ENCODE peak calls at places on chromosomes 11 and 22, in four cellular contexts. F is pancreas, J is OCI-LY7, Q is stomach. M is an unnamed sample.

GRCh38 chr11:116499396-116500001 is 273.3 kb downstream of the BUD13 start:
- DNase-seq in Q (peak; percentile 76), F (peak; percentile 62), J (peak; percentile 56), M (peak; percentile 41)

GRCh38 chr22:29266564-29267461 is 968 bp downstream of the RHBDD3 start:
- DNase-seq in J (peak; percentile 13), F (no peak), Q (no peak), M (peak; percentile 28)

GRCh38 chr11:117528061-117528780 is 200.6 kb downstream of the CEP164 start:
- DNase-seq in Q (no peak), J (no peak), F (no peak), M (no peak)

GRCh38 chr11:12787847-12788246 is 113.6 kb downstream of the TEAD1 start:
- DNase-seq in Q (no peak), J (no peak), F (no peak), M (peak; percentile 73)

GRCh38 chr11:57318178-57318577 is 6.6 kb downstream of the TNKS1BP1 start:
- DNase-seq in F (peak; percentile 21), J (no peak), Q (peak; percentile 48), M (peak; percentile 70)

GRCh38 chr11:28123151-28123571 is 15.0 kb downstream of the METTL15 start:
- DNase-seq in Q (no peak), J (no peak), F (no peak), M (peak; percentile 41)

GRCh38 chr11:126352934-126353801 is 2.3 kb upstream of the ST3GAL4 start:
- DNase-seq in Q (no peak), F (no peak), J (peak; percentile 63), M (peak; percentile 57)

GRCh38 chr11:60952742-60953170 is 780 bp upstream of the SLC15A3 start:
- DNase-seq in F (no peak), Q (no peak), J (no peak), M (no peak)

GRCh38 chr11:16783321-16783801 is 44.9 kb downstream of the C11orf58 start:
- DNase-seq in Q (no peak), F (no peak), J (no peak), M (no peak)

GRCh38 chr11:12642040-12642439 is 32.2 kb upstream of the TEAD1 start:
- DNase-seq in J (no peak), F (no peak), Q (no peak), M (peak; percentile 50)

GRCh38 chr11:14234446-14234845 is 124.5 kb downstream of the RRAS2 start:
- DNase-seq in Q (no peak), F (no peak), J (no peak), M (no peak)

GRCh38 chr11:22432331-22433065 is 94.3 kb downstream of the SLC17A6 start:
- DNase-seq in J (no peak), Q (no peak), F (peak; percentile 41), M (peak; percentile 88)

GRCh38 chr22:40451230-40451629 is 80.8 kb downstream of the SGSM3 start:
- DNase-seq in Q (no peak), F (no peak), J (no peak), M (no peak)

GRCh38 chr11:100684101-100685065 is 2.7 kb upstream of the ARHGAP42 start:
- DNase-seq in Q (no peak), J (no peak), F (no peak), M (no peak)

GRCh38 chr11:30107899-30108298 is 91.1 kb upstream of the KCNA4 start:
- DNase-seq in F (no peak), Q (no peak), J (no peak), M (peak; percentile 92)

GRCh38 chr11:126104420-126104819 is 41.8 kb upstream of the CDON start:
- DNase-seq in F (no peak), J (no peak), Q (no peak), M (no peak)

GRCh38 chr11:100631316-100631715 is 55.8 kb upstream of the ARHGAP42 start:
- DNase-seq in Q (no peak), J (no peak), F (no peak), M (no peak)

GRCh38 chr22:20987375-20987774 is 5.3 kb downstream of the LZTR1 start:
- DNase-seq in J (no peak), Q (no peak), F (no peak), M (no peak)

GRCh38 chr11:134939905-134940304 is 527.9 kb upstream of the B3GAT1 start:
- DNase-seq in F (no peak), Q (no peak), J (no peak), M (no peak)

GRCh38 chr11:47269829-47270305 is at the start of gene MADD:
- DNase-seq in J (peak; percentile 96), Q (peak; percentile 89), F (peak; percentile 88), M (peak; percentile 83)

GRCh38 chr11:44205836-44206235 is 104.1 kb downstream of the ALX4 start:
- DNase-seq in F (no peak), Q (no peak), J (no peak), M (no peak)

GRCh38 chr11:44248109-44248508 is 61.8 kb downstream of the ALX4 start:
- DNase-seq in F (no peak), J (no peak), Q (no peak), M (peak; percentile 20)

GRCh38 chr11:89177691-89178231 is at the start of gene TYR:
- DNase-seq in J (no peak), Q (no peak), F (no peak), M (no peak)

GRCh38 chr11:34331736-34332135 is 26.1 kb downstream of the ABTB2 start:
- DNase-seq in F (no peak), J (no peak), Q (no peak), M (no peak)

GRCh38 chr22:34416321-34416900 is 496.1 kb upstream of the LARGE1 start:
- DNase-seq in Q (no peak), J (no peak), F (no peak), M (no peak)

GRCh38 chr11:110918351-110918750 is 206.1 kb upstream of the ARHGAP20 start:
- DNase-seq in F (no peak), Q (no peak), J (no peak), M (no peak)

GRCh38 chr11:692824-693414 is 2.1 kb downstream of the DEAF1 start:
- DNase-seq in Q (no peak), F (peak; percentile 68), J (no peak), M (no peak)

GRCh38 chr11:783581-784015 is 6.3 kb downstream of the CEND1 start:
- DNase-seq in J (no peak), F (peak; percentile 89), Q (peak; percentile 89), M (peak; percentile 83)

GRCh38 chr11:44561275-44561781 is 4.1 kb upstream of the CD82 start:
- DNase-seq in F (no peak), Q (no peak), J (no peak), M (no peak)

GRCh38 chr11:10654211-10655150 is 39.1 kb downstream of the IRAG1 start:
- DNase-seq in F (no peak), Q (no peak), J (peak; percentile 63), M (peak; percentile 89)

GRCh38 chr11:83648610-83649467 is 362.7 kb upstream of the CCDC90B start:
- DNase-seq in J (no peak), F (no peak), Q (no peak), M (no peak)

GRCh38 chr11:8922691-8923090 is 10.1 kb downstream of the C11orf16 start:
- DNase-seq in F (no peak), J (no peak), Q (no peak), M (no peak)

GRCh38 chr11:22920939-22921565 is 60.8 kb upstream of the CCDC179 start:
- DNase-seq in Q (no peak), F (no peak), J (peak; percentile 42), M (peak; percentile 70)

GRCh38 chr22:21651521-21652009 is 9.5 kb downstream of the SDF2L1 start:
- DNase-seq in J (no peak), Q (no peak), F (no peak), M (no peak)

GRCh38 chr11:119093951-119094815 is 7.5 kb downstream of the DPAGT1 start:
- DNase-seq in F (peak; percentile 66), J (peak; percentile 58), Q (peak; percentile 37), M (peak; percentile 45)

GRCh38 chr11:11667056-11667455 is 45.3 kb upstream of the GALNT18 start:
- DNase-seq in F (no peak), Q (no peak), J (no peak), M (no peak)

GRCh38 chr11:12876340-12876739 is 132.8 kb upstream of the RASSF10 start:
- DNase-seq in F (no peak), Q (no peak), J (no peak), M (no peak)

GRCh38 chr22:46797355-46797754 is 34.9 kb downstream of the TBC1D22A start:
- DNase-seq in J (peak; percentile 38), F (no peak), Q (no peak), M (peak; percentile 51)

DNA sequence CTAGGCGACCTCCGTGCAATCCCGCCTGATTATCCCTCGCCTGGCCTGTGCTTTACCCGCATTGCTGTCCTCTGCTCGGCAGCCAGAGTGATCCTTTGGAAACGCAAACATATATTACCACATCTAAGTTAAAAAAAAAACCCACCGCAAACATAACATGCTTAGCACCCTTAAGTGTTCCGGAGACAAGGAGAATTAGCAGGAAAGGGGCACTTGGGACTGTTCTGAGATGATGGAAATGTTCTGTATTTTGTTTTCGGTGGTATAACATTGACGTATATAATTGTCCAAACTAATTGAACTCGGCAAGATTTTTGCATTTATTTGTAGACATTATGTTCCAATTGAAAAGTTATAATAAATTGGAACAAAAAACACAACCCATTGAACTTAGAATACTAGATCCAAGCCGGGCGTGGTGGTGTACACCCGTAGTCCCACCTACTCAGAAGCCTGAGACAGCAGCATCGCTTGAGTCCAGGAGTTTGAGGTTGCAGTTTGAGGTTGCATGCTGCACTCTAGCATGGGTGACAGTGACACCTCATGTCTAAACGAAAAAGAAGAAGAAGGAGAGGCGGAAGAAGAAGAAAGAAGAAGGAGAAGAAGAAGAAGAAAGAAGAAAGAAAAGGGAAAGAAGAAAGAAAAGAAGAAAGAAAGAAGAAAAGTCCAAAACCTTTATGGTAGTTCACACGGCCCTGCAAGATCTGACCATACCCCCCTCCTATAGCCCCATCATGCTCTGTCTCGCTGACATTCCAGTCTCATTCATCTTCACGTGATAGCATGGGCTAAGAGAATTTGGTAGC is 604 bp upstream of the POLR3H start:
- DNase-seq in F (no peak), Q (no peak), J (no peak), M (no peak)
- H3K4me3 ChIP-seq in F (no peak overlapping the region), Q (peak overlapping the region; percentile 72), J (peak overlapping the region; percentile 88), M (peak overlapping the region; percentile 46)

DNA sequence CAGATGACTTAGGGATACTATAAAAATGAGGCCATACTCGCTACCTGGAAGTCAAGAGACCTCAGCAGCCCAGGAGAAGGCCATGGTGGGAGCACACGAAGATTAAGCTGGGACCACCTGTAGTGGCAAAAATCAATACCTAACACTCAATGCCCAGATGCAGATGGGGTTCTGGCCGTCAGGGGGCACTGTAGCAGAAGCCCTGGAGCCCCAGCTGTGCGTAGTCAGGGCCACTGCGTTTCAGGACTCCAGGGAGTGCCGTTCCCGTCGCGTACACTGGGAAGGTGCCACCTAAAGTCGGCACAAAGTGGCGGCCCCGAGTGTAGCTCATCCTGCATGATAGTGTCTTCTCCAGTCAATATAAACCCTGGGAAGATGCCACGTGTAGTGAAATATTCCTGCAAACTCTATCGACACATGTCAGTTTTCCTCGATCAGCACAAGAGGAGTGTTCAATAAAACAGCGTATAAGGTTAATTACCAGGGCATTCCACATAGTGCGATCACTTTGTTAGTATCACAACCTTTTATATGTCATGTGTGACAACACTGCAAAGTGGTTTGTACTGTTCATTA is 123.7 kb upstream of the NTM start:
- DNase-seq in J (peak; percentile 1), F (peak; percentile 36), Q (peak; percentile 55), M (no peak)
- TF ChIP-seq CTCF in J (peak; percentile 63), F (peak; percentile 51), Q (peak; percentile 29), M (peak; percentile 11)

GRCh38 chr11:72899238-72899637 is 85.0 kb downstream of the ATG16L2 start:
- DNase-seq in J (no peak), Q (no peak), F (no peak), M (no peak)
- H3K4me3 ChIP-seq in J (no peak overlapping the region), Q (no peak overlapping the region), F (no peak overlapping the region), M (no peak overlapping the region)

DNA sequence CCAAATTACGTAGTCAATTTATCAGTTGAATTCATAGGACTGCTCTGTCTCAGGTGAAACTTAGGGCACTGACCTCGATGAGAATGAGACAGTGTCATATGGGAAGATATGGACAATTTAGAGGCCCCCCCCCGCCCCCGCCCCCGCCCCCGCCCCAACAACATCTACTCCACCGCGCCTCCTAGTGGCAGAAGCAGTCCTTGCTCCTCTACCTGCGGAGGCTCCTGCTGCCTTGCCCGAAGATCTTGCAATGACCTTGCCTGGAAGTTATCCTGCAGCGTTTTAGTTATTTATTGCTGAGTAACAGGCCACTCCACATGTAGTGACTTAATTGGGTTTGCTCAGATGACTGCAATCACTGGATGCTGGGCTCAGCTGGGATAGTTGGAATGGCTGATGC is 15.1 kb downstream of the SERPINH1 start:
- DNase-seq in J (peak; percentile 21), F (peak; percentile 77), Q (peak; percentile 52), M (no peak)
- TF ChIP-seq CTCF in J (peak; percentile 48), F (peak; percentile 34), Q (peak; percentile 16), M (peak; percentile 59)